ENCODE peak calls at places on chromosomes 4 and X, in six cellular contexts. A, Y, T, L, O and K are unnamed samples.
A peak's percentile ranks its signal among the peaks of the same experiment; 100 is the strongest.

GRCh38 chr4:15677507-15677988 is 4.1 kb upstream of the FAM200B start:
- DNase-seq in A (no peak), Y (no peak), T (no peak), L (no peak), O (no peak), K (peak; percentile 48)

GRCh38 chr4:146511381-146511780 is 10.4 kb downstream of the SLC10A7 start:
- DNase-seq in A (no peak), Y (no peak), T (no peak), L (no peak), O (no peak), K (no peak)

GRCh38 chrX:48998391-48998790 is 3.7 kb downstream of the GRIPAP1 start:
- DNase-seq in A (no peak), Y (no peak), T (no peak), L (no peak), O (no peak), K (no peak)

GRCh38 chrX:22313757-22314156 is 41.0 kb downstream of the CBLL2 start:
- DNase-seq in A (no peak), Y (no peak), T (no peak), L (no peak), O (no peak), K (no peak)

GRCh38 chrX:136259543-136259942 is 8.3 kb upstream of the MAP7D3 start:
- DNase-seq in A (no peak), Y (no peak), T (no peak), L (no peak), O (no peak), K (peak; percentile 71)

GRCh38 chr4:53905935-53906377 is 158.4 kb downstream of the CHIC2 start:
- DNase-seq in A (no peak), Y (peak; percentile 26), T (peak; percentile 75), L (no peak), O (peak; percentile 35), K (peak; percentile 85)

GRCh38 chr4:89108068-89108467 is 3.3 kb upstream of the TIGD2 start:
- DNase-seq in A (no peak), Y (no peak), T (no peak), L (no peak), O (no peak), K (peak; percentile 26)

GRCh38 chrX:49163555-49164419 is 1.2 kb downstream of the MAGIX start:
- DNase-seq in A (peak; percentile 66), Y (peak; percentile 87), T (peak; percentile 86), L (no peak), O (peak; percentile 79), K (peak; percentile 86)

GRCh38 chr4:153471691-153472080 is 5.5 kb downstream of the TMEM131L start:
- DNase-seq in A (no peak), Y (no peak), T (no peak), L (no peak), O (no peak), K (peak; percentile 51)

GRCh38 chrX:71492086-71493065 is 40.5 kb upstream of the OGT start:
- DNase-seq in A (no peak), Y (no peak), T (no peak), L (no peak), O (no peak), K (no peak)

GRCh38 chrX:151790421-151791160 is 56.0 kb downstream of the CNGA2 start:
- DNase-seq in A (no peak), Y (no peak), T (no peak), L (no peak), O (no peak), K (peak; percentile 14)

GRCh38 chr4:126957555-126958440 is 675.0 kb upstream of the INTU start:
- DNase-seq in A (no peak), Y (no peak), T (no peak), L (no peak), O (no peak), K (peak; percentile 51)

GRCh38 chr4:121726642-121727268 is 30.0 kb upstream of the ANXA5 start:
- DNase-seq in A (peak; percentile 11), Y (no peak), T (no peak), L (no peak), O (peak; percentile 10), K (peak; percentile 86)

GRCh38 chr4:186400676-186401075 is 134.7 kb downstream of the F11 start:
- DNase-seq in A (no peak), Y (no peak), T (no peak), L (no peak), O (no peak), K (peak; percentile 31)

GRCh38 chrX:133413218-133413925 is 1.9 kb downstream of the GPC4 start:
- DNase-seq in A (no peak), Y (no peak), T (no peak), L (no peak), O (peak; percentile 59), K (no peak)

GRCh38 chrX:123818243-123818642 is 41.6 kb upstream of the XIAP start:
- DNase-seq in A (no peak), Y (no peak), T (no peak), L (no peak), O (no peak), K (peak; percentile 87)

GRCh38 chrX:110086916-110087484 is 84.1 kb downstream of the TMEM164 start:
- DNase-seq in A (no peak), Y (no peak), T (no peak), L (peak; percentile 48), O (no peak), K (peak; percentile 86)

GRCh38 chrX:129938081-129938480 is 32.1 kb downstream of the UTP14A start:
- DNase-seq in A (no peak), Y (no peak), T (no peak), L (no peak), O (no peak), K (no peak)

GRCh38 chr4:150297861-150298474 is 219.7 kb downstream of the DCLK2 start:
- DNase-seq in A (peak; percentile 70), Y (no peak), T (peak; percentile 28), L (no peak), O (peak; percentile 36), K (peak; percentile 88)

GRCh38 chrX:96314974-96315373 is 369.7 kb upstream of the DIAPH2 start:
- DNase-seq in A (no peak), Y (no peak), T (no peak), L (no peak), O (no peak), K (peak; percentile 81)

GRCh38 chr4:80035336-80035735 is 37.7 kb downstream of the ANTXR2 start:
- DNase-seq in A (no peak), Y (no peak), T (no peak), L (no peak), O (no peak), K (no peak)

GRCh38 chr4:55184600-55185523 is 59.5 kb upstream of the KDR start:
- DNase-seq in A (no peak), Y (no peak), T (peak; percentile 100), L (no peak), O (no peak), K (peak; percentile 70)

GRCh38 chrX:130834149-130834548 is 68.9 kb downstream of the ENOX2 start:
- DNase-seq in A (no peak), Y (no peak), T (no peak), L (no peak), O (peak; percentile 44), K (no peak)

GRCh38 chrX:115650916-115651315 is 89.9 kb downstream of the PLS3 start:
- DNase-seq in A (peak; percentile 33), Y (peak; percentile 16), T (peak; percentile 78), L (no peak), O (peak; percentile 60), K (peak; percentile 55)

GRCh38 chrX:18664947-18665346 is 7.0 kb downstream of the RS1 start:
- DNase-seq in A (no peak), Y (no peak), T (no peak), L (no peak), O (no peak), K (no peak)

GRCh38 chr4:51842167-51842553 is 793 bp upstream of the DCUN1D4 start:
- DNase-seq in A (no peak), Y (no peak), T (no peak), L (no peak), O (peak; percentile 31), K (no peak)

GRCh38 chrX:136196691-136197155 is 49.4 kb downstream of the FHL1 start:
- DNase-seq in A (no peak), Y (no peak), T (no peak), L (no peak), O (no peak), K (no peak)

GRCh38 chr4:42150653-42151567 is 1.5 kb downstream of the BEND4 start:
- DNase-seq in A (no peak), Y (no peak), T (no peak), L (no peak), O (peak; percentile 40), K (no peak)

GRCh38 chrX:7147431-7147977 is at the start of gene STS:
- DNase-seq in A (peak; percentile 1), Y (peak; percentile 67), T (peak; percentile 37), L (no peak), O (peak; percentile 68), K (peak; percentile 12)

GRCh38 chr4:10697071-10697470 is 12.5 kb upstream of the CLNK start:
- DNase-seq in A (no peak), Y (no peak), T (no peak), L (no peak), O (no peak), K (no peak)

GRCh38 chr4:41832961-41833360 is 84.4 kb upstream of the PHOX2B start:
- DNase-seq in A (no peak), Y (no peak), T (no peak), L (no peak), O (no peak), K (peak; percentile 3)

GRCh38 chr4:148514041-148514440 is 71.8 kb upstream of the NR3C2 start:
- DNase-seq in A (no peak), Y (no peak), T (no peak), L (no peak), O (no peak), K (no peak)

GRCh38 chrX:119539872-119540271 is 25.3 kb downstream of the STEEP1 start:
- DNase-seq in A (no peak), Y (no peak), T (no peak), L (no peak), O (no peak), K (no peak)

GRCh38 chr4:27714073-27714472 is 853.4 kb downstream of the STIM2 start:
- DNase-seq in A (no peak), Y (no peak), T (no peak), L (no peak), O (no peak), K (no peak)

GRCh38 chr4:34176609-34177008 is 2067.7 kb downstream of the ARAP2 start:
- DNase-seq in A (no peak), Y (no peak), T (no peak), L (no peak), O (no peak), K (no peak)

GRCh38 chr4:57090099-57090498 is 20.1 kb downstream of the IGFBP7 start:
- DNase-seq in A (no peak), Y (no peak), T (no peak), L (no peak), O (no peak), K (peak; percentile 61)